ENCODE peak calls at places on chromosomes 11 and 22, in eight cellular contexts. One of them, this sample, is unnamed.

GRCh38 chr22:29157759-29158535 is 47.7 kb upstream of the EMID1 start:
- DNase-seq in GM23338: peak; percentile 65
- DNase-seq in bronchial epithelial cell: no peak
- DNase-seq in H9: no peak
- DNase-seq in NCI-H1930: no peak
- DNase-seq in transverse colon: no peak
- DNase-seq in cardiac fibroblast: no peak
- DNase-seq in HT-29: peak; percentile 15
- DNase-seq in this sample: no peak

GRCh38 chr11:72378704-72379383 is 55.5 kb downstream of the CLPB start:
- DNase-seq in NCI-H1930: no peak
- DNase-seq in GM23338: no peak
- DNase-seq in H9: no peak
- DNase-seq in bronchial epithelial cell: no peak
- DNase-seq in HT-29: no peak
- DNase-seq in transverse colon: peak; percentile 31
- DNase-seq in cardiac fibroblast: peak; percentile 54
- DNase-seq in this sample: no peak

GRCh38 chr22:27987557-27987956 is 68.5 kb upstream of the PITPNB start:
- DNase-seq in NCI-H1930: no peak
- DNase-seq in GM23338: no peak
- DNase-seq in H9: peak; percentile 28
- DNase-seq in HT-29: no peak
- DNase-seq in bronchial epithelial cell: no peak
- DNase-seq in cardiac fibroblast: peak; percentile 72
- DNase-seq in transverse colon: no peak
- DNase-seq in this sample: no peak

GRCh38 chr11:33040127-33040861 is 922 bp downstream of the TCP11L1 start:
- DNase-seq in bronchial epithelial cell: peak; percentile 49
- DNase-seq in GM23338: peak; percentile 22
- DNase-seq in NCI-H1930: peak; percentile 25
- DNase-seq in HT-29: no peak
- DNase-seq in cardiac fibroblast: no peak
- DNase-seq in H9: no peak
- DNase-seq in transverse colon: no peak
- DNase-seq in this sample: peak; percentile 60

GRCh38 chr11:73715551-73715950 is 45.3 kb downstream of the RAB6A start:
- DNase-seq in H9: no peak
- DNase-seq in HT-29: no peak
- DNase-seq in cardiac fibroblast: no peak
- DNase-seq in transverse colon: no peak
- DNase-seq in NCI-H1930: no peak
- DNase-seq in GM23338: no peak
- DNase-seq in bronchial epithelial cell: no peak
- DNase-seq in this sample: no peak

GRCh38 chr11:64123102-64123434 is 42.8 kb downstream of the MACROD1 start:
- DNase-seq in cardiac fibroblast: no peak
- DNase-seq in NCI-H1930: no peak
- DNase-seq in transverse colon: peak; percentile 17
- DNase-seq in HT-29: no peak
- DNase-seq in bronchial epithelial cell: peak; percentile 17
- DNase-seq in GM23338: no peak
- DNase-seq in H9: no peak
- DNase-seq in this sample: peak; percentile 29

GRCh38 chr11:92246637-92247036 is 22.0 kb downstream of the FAT3 start:
- DNase-seq in GM23338: no peak
- DNase-seq in cardiac fibroblast: no peak
- DNase-seq in bronchial epithelial cell: peak; percentile 61
- DNase-seq in NCI-H1930: no peak
- DNase-seq in H9: no peak
- DNase-seq in transverse colon: no peak
- DNase-seq in HT-29: no peak
- DNase-seq in this sample: peak; percentile 32

GRCh38 chr11:8811571-8811970 is 99.4 kb upstream of the AKIP1 start:
- DNase-seq in cardiac fibroblast: peak; percentile 31
- DNase-seq in HT-29: no peak
- DNase-seq in bronchial epithelial cell: no peak
- DNase-seq in NCI-H1930: no peak
- DNase-seq in transverse colon: no peak
- DNase-seq in GM23338: no peak
- DNase-seq in H9: no peak
- DNase-seq in this sample: no peak

GRCh38 chr11:110362916-110363574 is 66.6 kb upstream of the RDX start:
- DNase-seq in HT-29: peak; percentile 69
- DNase-seq in H9: peak; percentile 59
- DNase-seq in bronchial epithelial cell: no peak
- DNase-seq in cardiac fibroblast: peak; percentile 53
- DNase-seq in NCI-H1930: peak; percentile 54
- DNase-seq in transverse colon: no peak
- DNase-seq in GM23338: peak; percentile 44
- DNase-seq in this sample: peak; percentile 27